ENCODE peak calls at places on chromosomes 11 and 22, in five cellular contexts. One of them, this sample, is unnamed.

GRCh38 chr22:43853328-43853931 is 8.9 kb downstream of the SULT4A1 start:
- DNase-seq in sigmoid colon: peak
- DNase-seq in prostate gland: no peak
- DNase-seq in breast epithelium: no peak
- DNase-seq in HCT116: no peak
- DNase-seq in this sample: no peak

GRCh38 chr22:29830585-29830984 is 7.5 kb downstream of the ASCC2 start:
- DNase-seq in breast epithelium: no peak
- DNase-seq in HCT116: no peak
- DNase-seq in sigmoid colon: no peak
- DNase-seq in prostate gland: no peak
- DNase-seq in this sample: no peak

GRCh38 chr11:87281496-87281895 is 243.8 kb downstream of the TMEM135 start:
- DNase-seq in prostate gland: no peak
- DNase-seq in HCT116: no peak
- DNase-seq in sigmoid colon: no peak
- DNase-seq in breast epithelium: no peak
- DNase-seq in this sample: no peak

GRCh38 chr11:46414466-46414796 is 22.9 kb upstream of the CHRM4 start:
- DNase-seq in breast epithelium: no peak
- DNase-seq in prostate gland: no peak
- DNase-seq in sigmoid colon: no peak
- DNase-seq in HCT116: no peak
- DNase-seq in this sample: no peak

GRCh38 chr11:114291847-114292680 is 4.1 kb upstream of the NNMT start:
- DNase-seq in prostate gland: no peak
- DNase-seq in HCT116: no peak
- DNase-seq in sigmoid colon: no peak
- DNase-seq in breast epithelium: no peak
- DNase-seq in this sample: no peak

GRCh38 chr11:67098799-67099198 is 20.3 kb upstream of the KDM2A start:
- DNase-seq in prostate gland: no peak
- DNase-seq in sigmoid colon: no peak
- DNase-seq in HCT116: no peak
- DNase-seq in breast epithelium: no peak
- DNase-seq in this sample: no peak

GRCh38 chr22:48079505-48080295 is 1317.2 kb downstream of the TBC1D22A start:
- DNase-seq in sigmoid colon: peak
- DNase-seq in prostate gland: no peak
- DNase-seq in HCT116: no peak
- DNase-seq in breast epithelium: no peak
- DNase-seq in this sample: no peak

GRCh38 chr11:131686836-131687235 is 316.4 kb downstream of the NTM start:
- DNase-seq in prostate gland: no peak
- DNase-seq in HCT116: no peak
- DNase-seq in breast epithelium: no peak
- DNase-seq in sigmoid colon: no peak
- DNase-seq in this sample: no peak

GRCh38 chr22:40107244-40107643 is 70.5 kb upstream of the TNRC6B start:
- DNase-seq in prostate gland: no peak
- DNase-seq in HCT116: no peak
- DNase-seq in sigmoid colon: no peak
- DNase-seq in breast epithelium: no peak
- DNase-seq in this sample: no peak

GRCh38 chr11:106733518-106734162 is 284.6 kb downstream of the GUCY1A2 start:
- DNase-seq in HCT116: no peak
- DNase-seq in prostate gland: no peak
- DNase-seq in sigmoid colon: no peak
- DNase-seq in breast epithelium: no peak
- DNase-seq in this sample: no peak

GRCh38 chr11:75836422-75836821 is 21.4 kb downstream of the UVRAG start:
- DNase-seq in HCT116: no peak
- DNase-seq in sigmoid colon: no peak
- DNase-seq in breast epithelium: no peak
- DNase-seq in prostate gland: no peak
- DNase-seq in this sample: no peak

GRCh38 chr11:106063009-106063408 is 14.1 kb downstream of the KBTBD3 start:
- DNase-seq in prostate gland: no peak
- DNase-seq in breast epithelium: no peak
- DNase-seq in HCT116: no peak
- DNase-seq in sigmoid colon: no peak
- DNase-seq in this sample: no peak

GRCh38 chr22:19779011-19779421 is 18.4 kb downstream of the TBX1 start:
- DNase-seq in breast epithelium: no peak
- DNase-seq in prostate gland: no peak
- DNase-seq in sigmoid colon: no peak
- DNase-seq in HCT116: no peak
- DNase-seq in this sample: no peak

GRCh38 chr11:14513800-14514199 is 6.4 kb downstream of the PSMA1 start:
- DNase-seq in breast epithelium: no peak
- DNase-seq in prostate gland: no peak
- DNase-seq in HCT116: no peak
- DNase-seq in sigmoid colon: no peak
- DNase-seq in this sample: no peak

DNA sequence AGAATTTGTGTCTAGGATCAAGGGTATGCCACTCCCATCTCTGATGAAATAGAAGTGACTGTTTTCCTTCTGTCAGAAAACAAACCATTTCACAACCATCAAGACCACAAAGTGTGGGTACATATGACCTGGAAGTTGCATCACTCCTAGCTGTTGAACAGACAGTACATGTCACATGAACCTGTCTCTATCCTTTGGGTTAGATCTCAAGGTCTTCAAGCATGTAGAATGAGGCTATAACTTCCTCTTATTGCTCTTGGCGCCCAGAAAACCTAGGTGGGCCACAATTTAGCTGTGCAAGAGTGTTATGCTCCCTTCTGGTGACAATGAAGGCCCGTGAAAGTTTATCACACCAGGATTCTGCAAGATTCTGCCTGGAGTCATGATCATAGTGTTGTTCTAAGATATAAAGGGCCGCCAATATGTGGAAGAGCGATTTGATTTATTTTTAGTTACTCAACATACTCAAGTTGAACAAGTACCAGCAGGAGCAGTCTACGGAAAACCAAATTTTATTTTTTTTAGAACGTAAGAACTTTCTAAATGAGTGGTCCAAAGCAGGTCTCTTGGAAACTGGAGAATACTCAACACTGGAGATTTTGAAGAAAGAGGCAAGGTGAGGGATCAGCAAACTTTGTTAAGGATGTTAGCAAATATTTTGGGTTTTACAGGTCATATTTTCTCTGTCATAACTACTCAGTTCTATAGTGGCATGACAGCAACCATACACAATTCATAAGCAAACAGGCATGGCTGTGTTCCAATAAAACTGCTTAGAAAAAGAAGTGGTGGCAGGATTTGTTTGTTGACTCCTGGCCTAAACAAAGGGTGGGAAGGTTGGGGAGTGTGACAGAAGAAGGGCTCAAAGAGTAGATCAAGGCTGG is 101.8 kb downstream of the USP35 start:
- DNase-seq in sigmoid colon: no peak
- DNase-seq in breast epithelium: peak
- DNase-seq in prostate gland: no peak
- DNase-seq in HCT116: no peak
- DNase-seq in this sample: no peak
- TF ChIP-seq POLR2AphosphoS5 in sigmoid colon: peak
- TF ChIP-seq POLR2AphosphoS5 in breast epithelium: peak
- TF ChIP-seq POLR2AphosphoS5 in prostate gland: no peak
- TF ChIP-seq POLR2AphosphoS5 in HCT116: no peak
- TF ChIP-seq POLR2AphosphoS5 in this sample: no peak

DNA sequence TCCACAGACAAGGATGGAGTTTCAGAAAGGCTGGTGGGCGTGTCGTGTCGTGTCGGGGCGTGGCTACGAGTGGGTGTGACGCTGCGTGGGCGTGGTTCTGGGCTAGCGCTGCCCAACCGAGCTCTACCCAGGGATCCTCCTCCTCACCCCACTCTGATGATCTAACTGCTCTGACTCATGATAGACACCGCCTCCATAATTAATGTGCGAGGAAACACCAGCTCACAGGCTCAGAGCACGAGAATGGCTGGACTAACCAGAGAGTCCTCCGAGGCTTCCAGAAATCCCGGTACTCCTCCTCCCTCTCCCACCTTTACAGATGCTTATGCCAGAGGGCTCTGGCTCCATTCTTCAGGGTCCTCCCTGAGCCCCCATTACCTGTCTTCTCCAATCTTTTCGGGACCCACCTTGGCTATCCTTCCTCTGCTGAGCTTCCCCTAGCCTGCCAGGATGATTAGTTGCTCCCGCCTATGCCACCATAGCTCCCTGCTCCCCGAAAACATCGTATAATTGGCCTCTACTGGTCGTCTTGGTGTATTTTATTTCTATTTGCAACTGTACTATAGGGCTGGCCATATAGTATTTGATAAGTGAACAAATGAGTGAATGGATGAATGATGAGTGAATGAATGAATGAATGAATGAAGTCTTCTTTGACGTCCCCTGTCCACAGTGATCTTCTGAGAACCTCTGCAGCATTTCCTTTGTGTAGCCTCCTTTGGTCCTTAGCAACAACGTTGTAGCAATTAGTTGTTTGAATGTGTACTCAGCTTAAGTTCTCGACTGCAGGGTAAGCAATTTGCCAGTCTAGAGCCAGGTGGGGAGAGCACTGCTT is 21.7 kb downstream of the TMPRSS13 start:
- DNase-seq in sigmoid colon: peak
- DNase-seq in HCT116: peak
- DNase-seq in prostate gland: peak
- DNase-seq in breast epithelium: peak
- DNase-seq in this sample: no peak
- TF ChIP-seq POLR2AphosphoS5 in sigmoid colon: no peak
- TF ChIP-seq POLR2AphosphoS5 in HCT116: peak
- TF ChIP-seq POLR2AphosphoS5 in prostate gland: peak
- TF ChIP-seq POLR2AphosphoS5 in breast epithelium: no peak
- TF ChIP-seq POLR2AphosphoS5 in this sample: no peak

GRCh38 chr22:49535126-49535525 is 292.5 kb downstream of the BRD1 start:
- DNase-seq in HCT116: no peak
- DNase-seq in prostate gland: no peak
- DNase-seq in sigmoid colon: peak
- DNase-seq in breast epithelium: no peak
- DNase-seq in this sample: no peak

GRCh38 chr22:49533886-49534285 is 293.8 kb downstream of the BRD1 start:
- DNase-seq in sigmoid colon: peak
- DNase-seq in prostate gland: no peak
- DNase-seq in HCT116: no peak
- DNase-seq in breast epithelium: no peak
- DNase-seq in this sample: no peak

GRCh38 chr22:49534386-49534785 is 293.3 kb downstream of the BRD1 start:
- DNase-seq in prostate gland: no peak
- DNase-seq in breast epithelium: no peak
- DNase-seq in HCT116: no peak
- DNase-seq in sigmoid colon: no peak
- DNase-seq in this sample: no peak

GRCh38 chr22:49536571-49537131 is 291.0 kb downstream of the BRD1 start:
- DNase-seq in prostate gland: no peak
- DNase-seq in HCT116: no peak
- DNase-seq in sigmoid colon: peak
- DNase-seq in breast epithelium: no peak
- DNase-seq in this sample: no peak

DNA sequence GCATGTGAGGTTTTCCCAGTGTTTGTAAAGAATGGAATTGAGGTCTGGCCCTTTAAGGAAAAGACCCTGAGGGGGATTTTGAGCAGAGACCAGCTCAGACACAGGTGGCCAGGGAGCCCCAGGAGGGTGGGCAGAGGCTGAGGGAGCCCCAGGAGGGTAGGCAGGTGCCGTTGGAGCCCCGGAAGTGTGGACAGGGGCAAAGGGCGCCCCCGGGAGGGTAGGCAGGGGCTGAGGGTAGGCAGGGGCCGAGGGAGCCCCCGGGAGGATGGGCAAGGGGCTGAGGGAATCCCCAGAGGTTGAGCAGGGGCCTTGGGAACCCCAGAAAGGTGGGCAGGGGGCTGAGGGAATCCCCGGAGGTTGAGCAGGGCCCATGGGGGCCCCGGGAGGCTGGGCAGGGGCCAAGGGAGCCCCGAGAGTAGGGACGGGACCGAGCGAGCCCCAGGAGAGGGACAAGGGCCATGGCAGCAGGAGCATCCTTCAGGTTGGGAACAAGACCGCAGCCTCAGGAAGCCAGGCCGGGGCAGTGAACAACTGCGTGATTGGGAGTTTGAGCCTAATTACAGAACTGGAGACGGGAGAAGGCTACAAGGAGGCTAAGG is 292.0 kb downstream of the BRD1 start:
- DNase-seq in sigmoid colon: peak
- DNase-seq in prostate gland: no peak
- DNase-seq in HCT116: no peak
- DNase-seq in breast epithelium: no peak
- DNase-seq in this sample: no peak
- TF ChIP-seq POLR2AphosphoS5 in sigmoid colon: no peak
- TF ChIP-seq POLR2AphosphoS5 in prostate gland: no peak
- TF ChIP-seq POLR2AphosphoS5 in HCT116: no peak
- TF ChIP-seq POLR2AphosphoS5 in breast epithelium: no peak
- TF ChIP-seq POLR2AphosphoS5 in this sample: no peak

DNA sequence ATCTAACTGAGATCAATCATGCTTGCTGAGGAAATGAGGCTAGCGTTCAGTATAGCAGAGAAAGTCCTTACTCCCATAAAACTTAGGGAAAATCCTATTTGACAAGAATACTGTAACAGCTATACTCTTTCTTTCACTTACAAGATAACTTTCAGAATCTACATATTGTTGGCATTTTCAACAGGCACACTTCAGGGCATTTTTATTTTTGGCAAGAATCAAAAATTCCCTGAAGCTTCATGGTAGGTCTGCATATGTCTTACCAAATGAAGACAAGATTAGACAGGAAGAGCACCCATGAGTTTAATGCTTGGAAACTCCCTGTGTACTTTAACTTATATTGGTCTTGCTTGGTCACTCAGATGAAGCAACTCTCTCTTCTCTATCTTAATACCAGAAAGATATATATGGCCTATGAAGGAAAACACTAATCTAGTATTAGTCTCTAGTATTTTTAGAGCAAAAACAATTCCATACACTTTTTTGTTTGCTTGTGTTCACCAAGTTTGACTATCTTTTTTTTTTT is 137.7 kb downstream of the ATG16L2 start:
- DNase-seq in sigmoid colon: no peak
- DNase-seq in prostate gland: no peak
- DNase-seq in breast epithelium: no peak
- DNase-seq in HCT116: no peak
- DNase-seq in this sample: no peak
- TF ChIP-seq POLR2AphosphoS5 in sigmoid colon: no peak
- TF ChIP-seq POLR2AphosphoS5 in prostate gland: no peak
- TF ChIP-seq POLR2AphosphoS5 in breast epithelium: no peak
- TF ChIP-seq POLR2AphosphoS5 in HCT116: no peak
- TF ChIP-seq POLR2AphosphoS5 in this sample: no peak

GRCh38 chr22:32909561-32910348 is 108.2 kb downstream of the TIMP3 start:
- DNase-seq in sigmoid colon: no peak
- DNase-seq in breast epithelium: no peak
- DNase-seq in HCT116: no peak
- DNase-seq in prostate gland: no peak
- DNase-seq in this sample: no peak
- TF ChIP-seq POLR2AphosphoS5 in sigmoid colon: no peak
- TF ChIP-seq POLR2AphosphoS5 in breast epithelium: no peak
- TF ChIP-seq POLR2AphosphoS5 in HCT116: no peak
- TF ChIP-seq POLR2AphosphoS5 in prostate gland: no peak
- TF ChIP-seq POLR2AphosphoS5 in this sample: no peak

This sample was measured in GM12892.